ENCODE peak calls at places on chromosome 20, in four cellular contexts. B is sigmoid colon, D is body of pancreas, W is A549. V is an unnamed sample.
A peak's percentile ranks its signal among the peaks of the same experiment; 100 is the strongest.

GRCh38 chr20:45320948-45321595 is 13.0 kb upstream of the MATN4 start:
- DNase-seq in D (no peak), W (no peak), B (no peak), V (no peak)

GRCh38 chr20:60477958-60478357 is 519.7 kb downstream of the CDH26 start:
- DNase-seq in D (no peak), W (no peak), B (no peak), V (no peak)

GRCh38 chr20:6590891-6591679 is 176.4 kb upstream of the BMP2 start:
- DNase-seq in W (no peak), D (no peak), B (no peak), V (no peak)

GRCh38 chr20:49938173-49939163 is 2.3 kb downstream of the RNF114 start:
- DNase-seq in W (no peak), B (peak; percentile 83), D (peak; percentile 54), V (peak; percentile 52)

GRCh38 chr20:16761305-16761829 is 13.2 kb downstream of the OTOR start:
- DNase-seq in B (no peak), W (peak; percentile 78), D (peak; percentile 57), V (no peak)

GRCh38 chr20:44461803-44462174 is 13.9 kb upstream of the TTPAL start:
- DNase-seq in B (no peak), D (no peak), W (no peak), V (no peak)

GRCh38 chr20:49352821-49353220 is 75.0 kb upstream of the ZNFX1 start:
- DNase-seq in D (no peak), W (no peak), B (no peak), V (no peak)

GRCh38 chr20:24981750-24982149 is 10.8 kb downstream of the APMAP start:
- DNase-seq in B (peak; percentile 77), W (no peak), D (no peak), V (peak; percentile 45)

GRCh38 chr20:13995086-13995665 is at the start of gene MACROD2:
- DNase-seq in B (peak; percentile 95), W (peak; percentile 96), D (peak; percentile 99), V (peak; percentile 91)

GRCh38 chr20:48613926-48614325 is 213.9 kb downstream of the PREX1 start:
- DNase-seq in W (no peak), B (no peak), D (no peak), V (no peak)

GRCh38 chr20:50042370-50043313 is 59.9 kb downstream of the SNAI1 start:
- DNase-seq in W (no peak), D (no peak), B (no peak), V (no peak)

GRCh38 chr20:15339264-15339663 is 1001.9 kb upstream of the FLRT3 start:
- DNase-seq in D (no peak), W (no peak), B (no peak), V (no peak)

GRCh38 chr20:19973920-19974620 is 43.1 kb upstream of the NAA20 start:
- DNase-seq in W (no peak), B (peak; percentile 93), D (peak; percentile 49), V (peak; percentile 91)

GRCh38 chr20:44800398-44801046 is 9.8 kb downstream of the RIMS4 start:
- DNase-seq in W (no peak), D (no peak), B (no peak), V (no peak)

GRCh38 chr20:37356961-37357371 is 11.0 kb downstream of the SRC start:
- DNase-seq in D (no peak), B (peak; percentile 64), W (no peak), V (peak; percentile 71)

GRCh38 chr20:37357481-37358365 is 11.8 kb downstream of the SRC start:
- DNase-seq in B (peak; percentile 62), D (no peak), W (no peak), V (peak; percentile 46)

GRCh38 chr20:37359836-37360235 is 13.9 kb downstream of the SRC start:
- DNase-seq in W (no peak), D (no peak), B (no peak), V (no peak)

GRCh38 chr20:37359331-37359730 is 13.4 kb downstream of the SRC start:
- DNase-seq in W (no peak), B (peak; percentile 55), D (no peak), V (peak; percentile 61)

GRCh38 chr20:37358366-37359150 is 12.6 kb downstream of the SRC start:
- DNase-seq in D (no peak), W (no peak), B (peak; percentile 76), V (peak; percentile 75)
- H3K27ac ChIP-seq in D (no peak overlapping the region), W (peak overlapping the region; percentile 30), B (peak overlapping the region; percentile 25), V (peak overlapping the region; percentile 66)

DNA sequence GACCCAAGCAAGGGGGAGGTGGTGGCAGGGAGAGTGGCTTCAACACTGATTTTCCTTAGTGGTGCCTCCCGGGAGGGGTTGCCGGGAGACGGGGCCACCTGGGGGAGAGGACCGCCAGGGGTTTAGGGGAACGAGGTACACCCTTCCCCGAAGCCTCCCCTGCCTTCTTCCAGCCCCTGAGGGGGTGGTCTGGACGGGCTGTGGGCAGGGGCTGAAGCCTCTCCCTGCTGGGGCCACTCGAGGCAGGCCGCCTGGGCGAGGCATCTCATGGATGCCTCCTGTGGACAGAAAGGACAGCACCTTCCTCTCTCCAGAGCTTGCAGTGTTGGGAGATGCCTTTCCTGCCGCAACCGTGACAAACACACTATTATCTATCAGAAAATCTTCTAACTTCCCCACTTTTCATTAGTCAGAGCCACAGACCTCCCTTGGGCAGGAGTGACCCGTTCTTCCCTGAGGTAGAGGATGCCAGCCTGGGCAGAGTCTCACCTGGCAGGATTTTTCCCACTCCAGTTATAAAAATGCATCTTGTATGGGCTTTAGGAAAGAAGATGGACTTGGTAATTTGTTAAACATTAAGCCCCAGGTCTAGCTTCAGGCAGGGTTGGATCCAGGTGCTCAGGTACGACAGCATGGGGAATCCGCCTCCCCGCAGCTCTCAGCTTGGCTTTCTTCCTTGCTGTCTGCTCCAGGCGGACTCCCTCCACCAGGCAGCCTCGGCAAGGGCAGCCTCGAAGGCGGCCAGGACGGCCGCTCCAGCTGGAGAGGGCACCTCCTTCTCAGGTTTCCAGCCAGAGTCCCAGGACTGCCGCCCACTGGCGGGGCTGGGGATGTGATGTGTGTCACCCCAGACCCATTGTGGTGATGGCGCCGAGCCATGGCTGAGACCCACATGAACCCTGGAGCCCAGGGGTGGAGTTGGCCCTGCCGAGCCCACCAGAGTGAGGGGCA is 11.0 kb downstream of the HRH3 start:
- DNase-seq in W (peak; percentile 54), B (no peak), D (peak; percentile 41), V (no peak)
- TF ChIP-seq CTCF in W (peak; percentile 14), B (no peak), D (peak; percentile 25), V (no peak)

GRCh38 chr20:32189123-32189410 is 18.5 kb downstream of the PLAGL2 start:
- DNase-seq in B (no peak), D (no peak), W (no peak), V (no peak)

GRCh38 chr20:32189691-32190607 is 17.6 kb downstream of the PLAGL2 start:
- DNase-seq in B (peak; percentile 76), D (peak; percentile 35), W (no peak), V (peak; percentile 71)

GRCh38 chr20:32191422-32191821 is 16.1 kb downstream of the PLAGL2 start:
- DNase-seq in D (no peak), B (no peak), W (no peak), V (peak; percentile 60)

GRCh38 chr20:32190608-32191415 is 16.7 kb downstream of the PLAGL2 start:
- DNase-seq in W (no peak), B (no peak), D (no peak), V (peak; percentile 62)

DNA sequence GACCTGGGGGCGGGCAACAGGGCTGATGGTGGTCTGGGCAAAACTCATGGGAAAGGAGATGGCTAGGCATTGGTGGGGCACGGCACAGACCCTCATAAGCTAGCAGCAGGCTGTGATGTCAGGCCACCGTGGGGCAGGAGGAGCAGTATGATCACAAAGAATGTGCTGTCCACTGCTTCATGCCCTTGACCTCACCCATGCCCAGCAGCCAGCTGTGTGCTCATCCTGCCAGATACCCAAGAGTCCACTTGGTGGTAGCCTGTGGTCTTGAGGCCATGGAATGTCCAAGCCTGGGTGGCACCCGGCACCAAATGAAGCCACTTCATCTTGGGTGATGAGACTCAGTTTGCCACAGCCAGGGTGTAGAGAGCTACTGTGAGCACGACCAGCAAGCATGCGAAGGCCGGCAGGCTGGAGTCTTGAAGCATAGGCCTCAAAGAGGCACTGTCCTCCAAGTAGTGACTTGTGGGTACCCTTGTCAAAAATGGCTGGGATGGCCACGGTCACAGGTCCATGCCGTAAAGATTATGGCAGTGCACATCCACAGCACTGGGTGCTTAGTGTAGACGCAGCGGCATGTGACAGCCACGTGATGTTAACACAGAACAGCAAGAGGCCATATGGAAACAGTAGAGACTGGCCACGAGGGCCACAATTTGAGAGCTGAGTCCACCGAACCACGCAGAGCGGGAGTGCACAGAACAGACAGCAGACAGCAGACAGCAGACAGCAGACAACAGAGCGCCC is 19.0 kb downstream of the PLAGL2 start:
- DNase-seq in D (no peak), B (no peak), W (no peak), V (no peak)
- H3K27ac ChIP-seq in D (no peak overlapping the region), B (no peak overlapping the region), W (no peak overlapping the region), V (no peak overlapping the region)

GRCh38 chr20:10476319-10476724 is 41.2 kb downstream of the SLX4IP start:
- DNase-seq in D (no peak), W (no peak), B (no peak), V (no peak)
- TF ChIP-seq CTCF in D (no peak), W (no peak), B (no peak), V (no peak)

DNA sequence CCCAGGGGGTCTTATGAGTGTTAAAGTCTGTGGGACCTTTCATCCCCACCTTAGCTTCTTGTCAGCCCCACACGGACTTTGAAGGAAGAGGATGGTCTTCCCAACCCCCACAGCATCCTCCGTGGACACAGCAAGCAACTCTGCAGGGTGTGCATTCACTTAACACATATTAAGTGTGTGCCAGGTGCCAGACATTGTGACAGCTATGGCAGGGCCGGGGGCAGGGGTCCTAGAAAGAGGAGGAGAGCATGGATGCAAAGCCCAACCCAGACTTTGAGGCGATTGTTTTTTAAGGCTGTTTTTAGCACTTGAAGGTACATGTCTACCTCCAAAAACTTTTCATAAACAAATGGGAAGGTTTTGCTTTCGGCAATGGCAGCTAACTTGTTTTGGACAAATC is 121.6 kb upstream of the KCNG1 start:
- DNase-seq in D (no peak), B (no peak), W (no peak), V (no peak)
- H3K27ac ChIP-seq in D (no peak overlapping the region), B (no peak overlapping the region), W (no peak overlapping the region), V (no peak overlapping the region)

DNA sequence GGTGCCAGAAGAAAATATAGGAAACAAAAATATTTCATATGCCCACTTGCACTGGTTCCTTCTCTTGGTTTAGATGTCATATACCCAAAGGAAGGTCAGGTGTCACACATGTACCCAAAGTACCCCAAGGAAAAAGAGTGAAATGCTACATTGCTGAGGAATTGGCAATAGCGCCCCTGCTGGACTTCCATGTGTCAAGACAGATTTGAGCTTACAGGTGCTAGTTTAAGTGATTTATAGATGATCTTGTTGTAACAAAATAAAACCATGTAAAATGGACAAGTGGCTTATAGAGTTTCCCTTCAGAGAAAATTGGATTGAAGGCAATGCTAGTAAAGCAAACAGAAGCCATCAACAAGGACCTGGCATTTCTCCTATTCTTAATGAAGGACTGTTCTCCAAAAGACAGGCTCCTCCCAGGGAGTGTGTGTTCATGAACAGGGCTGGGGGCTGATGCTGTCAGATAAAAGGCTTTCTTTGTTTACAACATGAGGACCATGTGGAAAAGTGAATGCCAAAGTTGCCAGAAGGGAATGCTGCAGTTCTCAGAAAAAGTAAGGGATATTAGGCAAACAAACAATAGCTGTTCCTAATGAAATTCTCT is 64.3 kb upstream of the PAK5 start:
- DNase-seq in D (no peak), W (peak; percentile 18), B (no peak), V (no peak)
- TF ChIP-seq CTCF in D (peak; percentile 21), W (peak; percentile 46), B (no peak), V (no peak)